ENCODE peak calls at places on chromosomes 6 and 20, in seven cellular contexts. One of them, this sample, is unnamed.

GRCh38 chr6:1554241-1554880 is 55.4 kb upstream of the FOXC1 start:
- DNase-seq in HCT116: no peak
- DNase-seq in RWPE1: peak; percentile 8
- DNase-seq in ascending aorta: no peak
- DNase-seq in stomach: no peak
- DNase-seq in IMR-90: no peak
- DNase-seq in right atrium auricular region: no peak
- DNase-seq in this sample: no peak

GRCh38 chr6:7566031-7566556 is 23.9 kb upstream of the SNRNP48 start:
- DNase-seq in HCT116: no peak
- DNase-seq in RWPE1: no peak
- DNase-seq in ascending aorta: no peak
- DNase-seq in stomach: no peak
- DNase-seq in IMR-90: peak; percentile 34
- DNase-seq in right atrium auricular region: no peak
- DNase-seq in this sample: no peak

GRCh38 chr6:87697581-87698552 is 4.2 kb downstream of the AKIRIN2 start:
- DNase-seq in HCT116: no peak
- DNase-seq in RWPE1: no peak
- DNase-seq in ascending aorta: no peak
- DNase-seq in stomach: no peak
- DNase-seq in IMR-90: peak; percentile 91
- DNase-seq in right atrium auricular region: no peak
- DNase-seq in this sample: no peak

GRCh38 chr6:31940256-31940664 is 5.6 kb upstream of the CFB start:
- DNase-seq in HCT116: no peak
- DNase-seq in RWPE1: no peak
- DNase-seq in ascending aorta: no peak
- DNase-seq in stomach: no peak
- DNase-seq in IMR-90: peak; percentile 55
- DNase-seq in right atrium auricular region: no peak
- DNase-seq in this sample: no peak

GRCh38 chr6:33144373-33144772 is 47.9 kb downstream of the COL11A2 start:
- DNase-seq in HCT116: no peak
- DNase-seq in RWPE1: no peak
- DNase-seq in ascending aorta: no peak
- DNase-seq in stomach: no peak
- DNase-seq in IMR-90: no peak
- DNase-seq in right atrium auricular region: no peak
- DNase-seq in this sample: peak; percentile 71

GRCh38 chr6:39937686-39938333 is 3.5 kb upstream of the MOCS1 start:
- DNase-seq in HCT116: no peak
- DNase-seq in RWPE1: no peak
- DNase-seq in ascending aorta: no peak
- DNase-seq in stomach: no peak
- DNase-seq in IMR-90: no peak
- DNase-seq in right atrium auricular region: no peak
- DNase-seq in this sample: no peak

GRCh38 chr6:103672169-103672568 is 1187.5 kb downstream of the HACE1 start:
- DNase-seq in HCT116: peak; percentile 16
- DNase-seq in RWPE1: no peak
- DNase-seq in ascending aorta: no peak
- DNase-seq in stomach: no peak
- DNase-seq in IMR-90: no peak
- DNase-seq in right atrium auricular region: no peak
- DNase-seq in this sample: no peak

GRCh38 chr6:144036064-144036873 is 28.2 kb upstream of the PLAGL1 start:
- DNase-seq in HCT116: no peak
- DNase-seq in RWPE1: no peak
- DNase-seq in ascending aorta: no peak
- DNase-seq in stomach: no peak
- DNase-seq in IMR-90: peak; percentile 40
- DNase-seq in right atrium auricular region: no peak
- DNase-seq in this sample: no peak

GRCh38 chr6:119256392-119256791 is 93.2 kb downstream of the MAN1A1 start:
- DNase-seq in HCT116: no peak
- DNase-seq in RWPE1: no peak
- DNase-seq in ascending aorta: no peak
- DNase-seq in stomach: no peak
- DNase-seq in IMR-90: no peak
- DNase-seq in right atrium auricular region: no peak
- DNase-seq in this sample: no peak

GRCh38 chr6:169957351-169957963 is 206.0 kb downstream of the ERMARD start:
- DNase-seq in HCT116: no peak
- DNase-seq in RWPE1: no peak
- DNase-seq in ascending aorta: peak; percentile 58
- DNase-seq in stomach: peak; percentile 23
- DNase-seq in IMR-90: no peak
- DNase-seq in right atrium auricular region: peak; percentile 26
- DNase-seq in this sample: no peak

GRCh38 chr6:71168233-71168765 is 120.3 kb upstream of the OGFRL1 start:
- DNase-seq in HCT116: no peak
- DNase-seq in RWPE1: no peak
- DNase-seq in ascending aorta: no peak
- DNase-seq in stomach: no peak
- DNase-seq in IMR-90: no peak
- DNase-seq in right atrium auricular region: no peak
- DNase-seq in this sample: no peak

GRCh38 chr6:95905132-95905531 is 110.6 kb upstream of the FUT9 start:
- DNase-seq in HCT116: no peak
- DNase-seq in RWPE1: no peak
- DNase-seq in ascending aorta: no peak
- DNase-seq in stomach: no peak
- DNase-seq in IMR-90: no peak
- DNase-seq in right atrium auricular region: no peak
- DNase-seq in this sample: no peak

GRCh38 chr6:139647001-139647400 is 272.6 kb upstream of the CITED2 start:
- DNase-seq in HCT116: no peak
- DNase-seq in RWPE1: no peak
- DNase-seq in ascending aorta: no peak
- DNase-seq in stomach: no peak
- DNase-seq in IMR-90: peak; percentile 24
- DNase-seq in right atrium auricular region: no peak
- DNase-seq in this sample: no peak

GRCh38 chr20:31515775-31516107 is 1.5 kb downstream of the HM13 start:
- DNase-seq in HCT116: no peak
- DNase-seq in RWPE1: no peak
- DNase-seq in ascending aorta: no peak
- DNase-seq in stomach: no peak
- DNase-seq in IMR-90: no peak
- DNase-seq in right atrium auricular region: no peak
- DNase-seq in this sample: no peak

GRCh38 chr20:31516166-31516565 is 1.9 kb downstream of the HM13 start:
- DNase-seq in HCT116: no peak
- DNase-seq in RWPE1: no peak
- DNase-seq in ascending aorta: no peak
- DNase-seq in stomach: no peak
- DNase-seq in IMR-90: no peak
- DNase-seq in right atrium auricular region: no peak
- DNase-seq in this sample: no peak

GRCh38 chr20:31515072-31515774 is 981 bp downstream of the HM13 start:
- DNase-seq in HCT116: no peak
- DNase-seq in RWPE1: no peak
- DNase-seq in ascending aorta: no peak
- DNase-seq in stomach: no peak
- DNase-seq in IMR-90: no peak
- DNase-seq in right atrium auricular region: no peak
- DNase-seq in this sample: no peak

GRCh38 chr20:31517373-31517772 is 3.1 kb downstream of the HM13 start:
- DNase-seq in HCT116: peak; percentile 41
- DNase-seq in RWPE1: peak; percentile 45
- DNase-seq in ascending aorta: no peak
- DNase-seq in stomach: peak; percentile 74
- DNase-seq in IMR-90: peak; percentile 58
- DNase-seq in right atrium auricular region: no peak
- DNase-seq in this sample: peak; percentile 12

DNA sequence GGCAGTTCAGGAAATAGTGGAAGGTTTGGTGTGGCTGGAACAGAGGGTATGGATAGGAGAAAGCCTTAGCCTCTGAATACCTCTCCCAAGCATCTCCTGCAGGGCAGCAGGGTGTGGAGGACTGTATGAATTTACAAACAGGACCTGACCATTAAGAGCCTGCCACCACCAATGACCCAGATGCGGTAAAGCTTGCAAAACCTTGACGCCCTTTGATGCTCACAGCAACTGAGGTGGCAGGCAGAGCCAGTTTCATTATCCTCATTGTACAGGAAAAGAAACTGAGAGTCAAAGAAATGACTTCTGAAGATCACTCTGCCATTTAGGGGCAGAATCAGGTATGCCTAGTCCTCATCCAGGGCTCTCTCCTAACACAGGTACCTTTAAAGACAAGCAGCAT is 2.4 kb downstream of the HM13 start:
- DNase-seq in HCT116: no peak
- DNase-seq in RWPE1: no peak
- DNase-seq in ascending aorta: no peak
- DNase-seq in stomach: no peak
- DNase-seq in IMR-90: no peak
- DNase-seq in right atrium auricular region: no peak
- DNase-seq in this sample: no peak
- H3K27ac ChIP-seq in HCT116: peak overlapping the region; percentile 72
- H3K27ac ChIP-seq in RWPE1: no peak overlapping the region
- H3K27ac ChIP-seq in ascending aorta: no peak overlapping the region
- H3K27ac ChIP-seq in stomach: peak overlapping the region; percentile 90
- H3K27ac ChIP-seq in IMR-90: no peak overlapping the region
- H3K27ac ChIP-seq in right atrium auricular region: no peak overlapping the region
- H3K27ac ChIP-seq in this sample: peak overlapping the region; percentile 66

GRCh38 chr6:43091020-43091419 is 14.9 kb downstream of the PTK7 start:
- DNase-seq in HCT116: no peak
- DNase-seq in RWPE1: no peak
- DNase-seq in ascending aorta: no peak
- DNase-seq in stomach: no peak
- DNase-seq in IMR-90: no peak
- DNase-seq in right atrium auricular region: no peak
- DNase-seq in this sample: no peak

GRCh38 chr6:43089874-43090556 is 13.9 kb downstream of the PTK7 start:
- DNase-seq in HCT116: no peak
- DNase-seq in RWPE1: no peak
- DNase-seq in ascending aorta: no peak
- DNase-seq in stomach: no peak
- DNase-seq in IMR-90: peak; percentile 43
- DNase-seq in right atrium auricular region: no peak
- DNase-seq in this sample: no peak

GRCh38 chr6:43088654-43089056 is 12.5 kb downstream of the PTK7 start:
- DNase-seq in HCT116: no peak
- DNase-seq in RWPE1: peak; percentile 92
- DNase-seq in ascending aorta: no peak
- DNase-seq in stomach: no peak
- DNase-seq in IMR-90: peak; percentile 13
- DNase-seq in right atrium auricular region: no peak
- DNase-seq in this sample: peak; percentile 88

GRCh38 chr6:43090557-43090952 is 14.4 kb downstream of the PTK7 start:
- DNase-seq in HCT116: no peak
- DNase-seq in RWPE1: no peak
- DNase-seq in ascending aorta: no peak
- DNase-seq in stomach: no peak
- DNase-seq in IMR-90: peak; percentile 44
- DNase-seq in right atrium auricular region: no peak
- DNase-seq in this sample: no peak

GRCh38 chr6:43089467-43089866 is 13.4 kb downstream of the PTK7 start:
- DNase-seq in HCT116: no peak
- DNase-seq in RWPE1: no peak
- DNase-seq in ascending aorta: no peak
- DNase-seq in stomach: no peak
- DNase-seq in IMR-90: no peak
- DNase-seq in right atrium auricular region: no peak
- DNase-seq in this sample: no peak
- H3K27ac ChIP-seq in HCT116: peak overlapping the region; percentile 56
- H3K27ac ChIP-seq in RWPE1: peak overlapping the region; percentile 60
- H3K27ac ChIP-seq in ascending aorta: no peak overlapping the region
- H3K27ac ChIP-seq in stomach: peak overlapping the region; percentile 78
- H3K27ac ChIP-seq in IMR-90: peak overlapping the region; percentile 65
- H3K27ac ChIP-seq in right atrium auricular region: no peak overlapping the region
- H3K27ac ChIP-seq in this sample: peak overlapping the region; percentile 82

GRCh38 chr6:137734005-137734874 is 132.8 kb upstream of the TNFAIP3 start:
- DNase-seq in HCT116: no peak
- DNase-seq in RWPE1: no peak
- DNase-seq in ascending aorta: no peak
- DNase-seq in stomach: no peak
- DNase-seq in IMR-90: no peak
- DNase-seq in right atrium auricular region: no peak
- DNase-seq in this sample: no peak
- H3K27ac ChIP-seq in HCT116: no peak overlapping the region
- H3K27ac ChIP-seq in RWPE1: no peak overlapping the region
- H3K27ac ChIP-seq in ascending aorta: no peak overlapping the region
- H3K27ac ChIP-seq in stomach: no peak overlapping the region
- H3K27ac ChIP-seq in IMR-90: no peak overlapping the region
- H3K27ac ChIP-seq in right atrium auricular region: no peak overlapping the region
- H3K27ac ChIP-seq in this sample: no peak overlapping the region

GRCh38 chr6:111172563-111172962 is 85.3 kb downstream of the SLC16A10 start:
- DNase-seq in HCT116: no peak
- DNase-seq in RWPE1: no peak
- DNase-seq in ascending aorta: no peak
- DNase-seq in stomach: no peak
- DNase-seq in IMR-90: no peak
- DNase-seq in right atrium auricular region: no peak
- DNase-seq in this sample: no peak

GRCh38 chr6:111173341-111173740 is 86.0 kb downstream of the SLC16A10 start:
- DNase-seq in HCT116: no peak
- DNase-seq in RWPE1: no peak
- DNase-seq in ascending aorta: no peak
- DNase-seq in stomach: no peak
- DNase-seq in IMR-90: no peak
- DNase-seq in right atrium auricular region: no peak
- DNase-seq in this sample: no peak

GRCh38 chr6:111175135-111175534 is 87.8 kb downstream of the SLC16A10 start:
- DNase-seq in HCT116: no peak
- DNase-seq in RWPE1: no peak
- DNase-seq in ascending aorta: no peak
- DNase-seq in stomach: no peak
- DNase-seq in IMR-90: no peak
- DNase-seq in right atrium auricular region: no peak
- DNase-seq in this sample: no peak

GRCh38 chr6:111171577-111172400 is 84.5 kb downstream of the SLC16A10 start:
- DNase-seq in HCT116: no peak
- DNase-seq in RWPE1: no peak
- DNase-seq in ascending aorta: no peak
- DNase-seq in stomach: no peak
- DNase-seq in IMR-90: no peak
- DNase-seq in right atrium auricular region: no peak
- DNase-seq in this sample: no peak

DNA sequence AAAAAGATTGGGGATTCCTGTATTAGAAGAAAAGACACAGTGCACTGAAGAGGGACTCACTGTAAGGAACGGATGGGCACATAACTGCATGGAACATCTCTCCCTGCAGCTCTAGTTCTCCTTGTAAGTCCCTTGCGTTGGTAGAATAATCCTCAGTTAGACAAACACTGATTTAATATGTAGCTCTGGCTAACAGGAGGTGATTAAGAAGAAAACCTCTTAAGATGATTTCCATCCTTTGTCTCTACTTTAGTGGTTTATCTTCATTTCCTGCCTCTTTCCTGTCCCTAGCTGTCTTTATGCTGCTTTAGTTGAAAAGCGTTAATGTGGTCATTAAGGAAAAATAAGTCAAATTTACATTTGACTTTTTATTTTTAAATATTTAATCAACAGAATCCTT is 86.6 kb downstream of the SLC16A10 start:
- DNase-seq in HCT116: no peak
- DNase-seq in RWPE1: no peak
- DNase-seq in ascending aorta: no peak
- DNase-seq in stomach: no peak
- DNase-seq in IMR-90: no peak
- DNase-seq in right atrium auricular region: no peak
- DNase-seq in this sample: no peak
- H3K27ac ChIP-seq in HCT116: no peak overlapping the region
- H3K27ac ChIP-seq in RWPE1: no peak overlapping the region
- H3K27ac ChIP-seq in ascending aorta: no peak overlapping the region
- H3K27ac ChIP-seq in stomach: no peak overlapping the region
- H3K27ac ChIP-seq in IMR-90: no peak overlapping the region
- H3K27ac ChIP-seq in right atrium auricular region: no peak overlapping the region
- H3K27ac ChIP-seq in this sample: no peak overlapping the region